ENCODE peak calls at places on chromosomes 5 and 9, in eight cellular contexts. J is KBM-7, H is kidney tubule cell, W is skeletal muscle cell, X is SW 1271, K is ACHN, F is LoVo, C is osteocyte. S is an unnamed sample.
A peak's percentile ranks its signal among the peaks of the same experiment; 100 is the strongest.

GRCh38 chr5:43627028-43627427 is 24.0 kb downstream of the NNT start:
- DNase-seq in F (peak; percentile 43), J (peak; percentile 75), K (peak; percentile 75), C (no peak), H (peak; percentile 63), W (peak; percentile 53), X (peak; percentile 77), S (no peak)

GRCh38 chr5:39205550-39205949 is 13.8 kb downstream of the FYB1 start:
- DNase-seq in F (no peak), K (no peak), H (no peak), W (no peak), X (no peak), J (no peak), C (no peak), S (no peak)

GRCh38 chr5:8720476-8720875 is 825.4 kb downstream of the SEMA5A start:
- DNase-seq in W (peak; percentile 17), F (no peak), X (no peak), K (no peak), J (no peak), H (no peak), C (no peak), S (no peak)

GRCh38 chr5:153352685-153353219 is 137.7 kb upstream of the GRIA1 start:
- DNase-seq in X (no peak), F (no peak), H (peak; percentile 56), W (peak; percentile 14), K (no peak), J (peak; percentile 74), C (no peak), S (no peak)

GRCh38 chr5:53407373-53407772 is 73.1 kb upstream of the FST start:
- DNase-seq in F (no peak), K (no peak), H (peak; percentile 57), X (peak; percentile 79), J (no peak), C (no peak), W (no peak), S (no peak)

GRCh38 chr5:34042302-34042701 is 711 bp downstream of the C1QTNF3 start:
- DNase-seq in F (no peak), W (no peak), K (peak; percentile 36), H (peak; percentile 77), C (no peak), X (no peak), J (peak; percentile 23), S (no peak)

GRCh38 chr5:173012882-173013281 is 29.3 kb downstream of the ATP6V0E1 start:
- DNase-seq in H (no peak), K (no peak), W (no peak), F (no peak), X (no peak), J (no peak), C (no peak), S (no peak)

GRCh38 chr5:109903061-109903460 is 213.3 kb downstream of the MAN2A1 start:
- DNase-seq in H (no peak), X (no peak), W (no peak), K (no peak), C (no peak), J (no peak), F (no peak), S (no peak)

GRCh38 chr9:105713939-105714331 is 19.6 kb downstream of the TMEM38B start:
- DNase-seq in H (no peak), K (no peak), X (no peak), W (no peak), F (no peak), J (no peak), C (no peak), S (no peak)

GRCh38 chr5:14112998-14113652 is 30.0 kb upstream of the TRIO start:
- DNase-seq in K (no peak), F (peak; percentile 19), W (no peak), H (peak; percentile 9), C (no peak), J (no peak), X (no peak), S (no peak)

GRCh38 chr9:109409998-109410397 is 88.1 kb downstream of the PTPN3 start:
- DNase-seq in W (no peak), X (no peak), H (no peak), K (peak; percentile 4), J (no peak), C (no peak), F (no peak), S (no peak)

GRCh38 chr9:129560849-129561248 is 60.1 kb downstream of the C9orf50 start:
- DNase-seq in F (no peak), C (no peak), W (no peak), H (no peak), J (no peak), K (no peak), X (no peak), S (no peak)

GRCh38 chr5:136070486-136071285 is 41.9 kb downstream of the TGFBI start:
- DNase-seq in J (no peak), C (no peak), F (no peak), K (no peak), W (no peak), X (no peak), H (peak; percentile 71), S (no peak)

GRCh38 chr5:96648598-96648997 is 13.6 kb upstream of the CAST start:
- DNase-seq in K (no peak), X (no peak), C (no peak), H (no peak), F (no peak), W (peak; percentile 61), J (no peak), S (no peak)

GRCh38 chr9:124128568-124128967 is 117.0 kb downstream of the LHX2 start:
- DNase-seq in J (no peak), H (no peak), F (no peak), W (no peak), K (no peak), X (peak; percentile 33), C (no peak), S (no peak)

GRCh38 chr9:127777368-127777960 is 1.0 kb downstream of the SH2D3C start:
- DNase-seq in W (no peak), H (no peak), F (no peak), K (no peak), C (no peak), X (no peak), J (no peak), S (no peak)

GRCh38 chr5:68708842-68709170 is 385.0 kb upstream of the SLC30A5 start:
- DNase-seq in X (no peak), K (no peak), H (no peak), J (no peak), F (no peak), C (no peak), W (no peak), S (no peak)

GRCh38 chr9:128143409-128144238 is 5.6 kb upstream of the LCN2 start:
- DNase-seq in F (no peak), X (no peak), C (no peak), W (no peak), K (no peak), J (no peak), H (no peak), S (no peak)

GRCh38 chr5:109743770-109744212 is 54.1 kb downstream of the MAN2A1 start:
- DNase-seq in C (no peak), W (peak; percentile 76), K (peak; percentile 77), J (no peak), H (peak; percentile 99), F (no peak), X (peak; percentile 97), S (peak; percentile 94)

GRCh38 chr9:13318027-13318426 is 38.5 kb upstream of the MPDZ start:
- DNase-seq in H (no peak), X (no peak), J (no peak), C (no peak), K (no peak), W (no peak), F (no peak), S (no peak)

GRCh38 chr5:107402881-107403280 is 267.9 kb downstream of the EFNA5 start:
- DNase-seq in H (no peak), X (no peak), J (no peak), C (peak; percentile 87), W (no peak), F (no peak), K (no peak), S (no peak)

GRCh38 chr5:542693-543311 is 18.6 kb upstream of the SLC9A3 start:
- DNase-seq in H (no peak), W (no peak), X (no peak), C (no peak), K (no peak), J (no peak), F (no peak), S (no peak)

GRCh38 chr5:176739461-176740051 is 70.8 kb upstream of the UNC5A start:
- DNase-seq in W (no peak), F (no peak), X (no peak), K (no peak), H (no peak), C (peak; percentile 81), J (no peak), S (no peak)

GRCh38 chr9:133002147-133003070 is 23.9 kb downstream of the GFI1B start:
- DNase-seq in X (no peak), C (no peak), K (no peak), H (no peak), F (no peak), W (no peak), J (peak; percentile 34), S (no peak)

GRCh38 chr5:132474881-132475511 is 15.6 kb downstream of the IRF1 start:
- DNase-seq in H (no peak), C (no peak), F (no peak), K (no peak), X (no peak), J (no peak), W (no peak), S (no peak)

GRCh38 chr9:110619831-110620230 is 40.3 kb upstream of the SVEP1 start:
- DNase-seq in J (no peak), W (no peak), F (no peak), C (no peak), H (no peak), X (no peak), K (no peak), S (no peak)

GRCh38 chr5:141101059-141101458 is 786 bp downstream of the PCDHB3 start:
- DNase-seq in C (no peak), K (no peak), F (no peak), J (no peak), H (no peak), W (no peak), X (no peak), S (no peak)

GRCh38 chr9:126411948-126412284 is 85.3 kb downstream of the MVB12B start:
- DNase-seq in F (no peak), H (no peak), J (no peak), W (no peak), X (no peak), K (no peak), C (no peak), S (no peak)

GRCh38 chr9:116337015-116337414 is 183.4 kb downstream of the PAPPA start:
- DNase-seq in J (no peak), K (peak; percentile 65), X (no peak), F (no peak), H (peak; percentile 92), C (no peak), W (peak; percentile 47), S (peak; percentile 38)

GRCh38 chr5:3599283-3600105 is 3.9 kb downstream of the IRX1 start:
- DNase-seq in J (no peak), F (no peak), K (no peak), H (peak; percentile 59), C (no peak), X (no peak), W (no peak), S (no peak)

GRCh38 chr9:134625361-134626140 is 16.1 kb upstream of the COL5A1 start:
- DNase-seq in J (no peak), H (no peak), W (no peak), K (no peak), C (no peak), F (no peak), X (no peak), S (no peak)

GRCh38 chr9:36149197-36149596 is 12.7 kb downstream of the GLIPR2 start:
- DNase-seq in K (peak; percentile 64), X (no peak), F (no peak), J (no peak), H (peak; percentile 73), W (no peak), C (no peak), S (no peak)

GRCh38 chr5:141493500-141494422 is 4.9 kb downstream of the PCDHGC5 start:
- DNase-seq in K (no peak), W (no peak), C (no peak), J (no peak), H (no peak), F (no peak), X (no peak), S (no peak)

GRCh38 chr5:16486679-16487078 is 21.1 kb upstream of the ZNF622 start:
- DNase-seq in H (peak; percentile 94), F (no peak), J (no peak), C (no peak), K (no peak), W (no peak), X (no peak), S (no peak)

S was measured in AG04449.